ENCODE peak calls at places on chromosomes 11 and 22, in six cellular contexts. Y is neural progenitor cell, C is SK-N-SH, K is GM23248, P is HCT116, W is MM.1S. M is an unnamed sample.

GRCh38 chr11:83610996-83611395 is 324.8 kb upstream of the CCDC90B start:
- DNase-seq in Y (no peak), W (no peak), K (peak; percentile 40), C (no peak), P (no peak), M (no peak)

GRCh38 chr11:35419713-35420333 is 465 bp upstream of the SLC1A2 start:
- DNase-seq in C (peak; percentile 71), K (peak; percentile 52), W (no peak), P (no peak), Y (peak; percentile 29), M (no peak)

GRCh38 chr11:62556872-62557631 is 10.4 kb upstream of the AHNAK start:
- DNase-seq in P (no peak), W (peak; percentile 85), Y (no peak), C (no peak), K (peak; percentile 36), M (peak; percentile 55)

GRCh38 chr22:31891366-31892079 is 52.8 kb upstream of the YWHAH start:
- DNase-seq in Y (peak; percentile 18), P (no peak), K (peak; percentile 13), W (peak; percentile 32), C (peak; percentile 59), M (no peak)

GRCh38 chr22:43798492-43798891 is 13.6 kb downstream of the EFCAB6 start:
- DNase-seq in W (no peak), K (peak; percentile 57), C (no peak), Y (no peak), P (no peak), M (no peak)

GRCh38 chr11:92880391-92880790 is 89.1 kb upstream of the MTNR1B start:
- DNase-seq in P (no peak), Y (no peak), W (no peak), C (no peak), K (peak; percentile 26), M (no peak)

GRCh38 chr11:115965754-115966504 is 461.7 kb upstream of the CADM1 start:
- DNase-seq in Y (no peak), K (no peak), W (no peak), C (peak; percentile 61), P (no peak), M (no peak)

GRCh38 chr22:49951986-49952896 is 8.3 kb upstream of the PIM3 start:
- DNase-seq in P (no peak), W (no peak), Y (no peak), C (no peak), K (peak; percentile 65), M (peak; percentile 36)

GRCh38 chr11:95337175-95337957 is 106.4 kb upstream of the SESN3 start:
- DNase-seq in K (peak; percentile 70), W (peak; percentile 91), C (no peak), Y (peak; percentile 90), P (no peak), M (no peak)

GRCh38 chr22:38074181-38075104 is 9.5 kb downstream of the SLC16A8 start:
- DNase-seq in C (no peak), Y (peak; percentile 67), W (no peak), K (no peak), P (no peak), M (no peak)

GRCh38 chr11:10920205-10920604 is 62.4 kb upstream of the ZBED5 start:
- DNase-seq in K (peak; percentile 61), P (no peak), W (no peak), C (no peak), Y (no peak), M (no peak)

GRCh38 chr11:79400717-79401330 is 40.0 kb downstream of the TENM4 start:
- DNase-seq in K (peak; percentile 69), P (no peak), W (no peak), C (peak; percentile 57), Y (peak; percentile 65), M (peak; percentile 70)

GRCh38 chr11:62508336-62509058 is 38.1 kb downstream of the AHNAK start:
- DNase-seq in K (peak; percentile 91), Y (peak; percentile 87), W (peak; percentile 38), C (peak; percentile 65), P (peak; percentile 39), M (peak; percentile 85)

DNA sequence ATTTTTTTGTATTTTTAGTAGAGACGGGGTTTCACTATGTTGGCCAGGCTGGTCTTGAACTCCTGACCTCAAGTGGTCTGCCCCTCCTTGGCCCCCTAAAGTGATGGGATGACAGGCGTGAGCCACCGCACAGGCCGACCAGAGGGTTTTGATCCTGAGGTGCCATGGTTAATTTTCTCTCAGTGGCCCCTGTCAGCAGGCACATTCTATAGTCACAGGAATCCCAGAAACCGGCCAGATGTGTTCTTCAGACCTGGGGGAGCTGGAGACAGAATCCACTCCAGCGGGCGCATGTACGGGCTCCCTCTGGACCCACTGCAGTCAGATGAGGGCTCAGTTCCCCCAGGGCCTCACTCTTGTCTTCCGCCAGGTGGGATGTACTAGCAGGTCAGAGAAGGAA is 17.0 kb downstream of the IGLL1 start:
- DNase-seq in P (no peak), W (no peak), Y (no peak), C (no peak), K (no peak), M (no peak)
- TF ChIP-seq EZH2phosphoT487 in P (no peak), W (no peak), Y (no peak), C (no peak), K (no peak), M (no peak)

DNA sequence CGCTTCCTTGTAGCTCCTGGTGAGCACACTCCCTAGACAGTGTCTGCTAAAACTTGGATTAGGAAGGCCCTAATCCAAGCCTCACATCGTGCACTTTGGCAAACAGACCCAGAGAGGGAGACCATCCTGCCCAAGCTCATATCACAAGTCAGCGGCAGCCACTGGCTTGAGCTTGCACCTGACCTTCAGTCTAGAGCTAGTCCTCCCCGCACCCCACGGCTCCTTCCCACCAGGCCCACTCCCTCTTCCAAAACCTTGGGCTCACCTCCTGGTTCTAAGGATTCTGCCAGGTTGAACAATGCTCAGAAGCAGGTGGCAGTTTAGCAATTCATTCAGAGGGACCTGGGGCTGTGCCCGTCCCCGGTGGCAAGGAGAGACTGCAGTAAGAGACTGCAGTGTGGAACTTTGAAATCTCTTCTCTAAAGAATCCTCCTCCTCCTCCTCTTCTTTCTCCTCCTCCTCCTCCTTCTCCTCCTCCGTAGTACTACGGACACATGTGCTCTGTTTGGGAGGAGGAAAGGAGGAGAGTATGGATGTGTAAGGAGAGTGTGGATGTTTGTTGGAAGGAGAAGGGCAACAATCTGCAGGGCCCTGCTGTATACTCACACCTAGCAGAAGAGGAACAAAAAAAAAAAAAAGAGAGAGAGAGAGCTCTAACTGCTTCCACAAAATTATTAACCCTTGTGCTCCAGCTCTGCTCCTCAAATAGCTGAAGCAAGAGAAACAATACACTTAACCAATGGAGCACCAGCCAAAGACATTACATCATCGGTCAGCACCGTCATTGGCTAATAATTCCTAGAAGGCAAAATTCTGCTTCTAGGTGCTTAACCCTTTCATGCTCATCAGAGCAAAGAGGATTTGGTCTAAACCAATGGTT is 6.0 kb downstream of the SYN3 start:
- DNase-seq in C (peak; percentile 33), P (no peak), Y (peak; percentile 20), W (no peak), K (no peak), M (no peak)
- H3K27me3 ChIP-seq in C (no peaks in the 10 kb centered on the region), P (peaks cover 23% of the 10 kb centered on the region), Y (peaks cover 19% of the 10 kb centered on the region), W (peaks cover 11% of the 10 kb centered on the region), K (peaks cover 55% of the 10 kb centered on the region), M (no peaks in the 10 kb centered on the region)

GRCh38 chr22:39988386-39989114 is 6.2 kb upstream of the FAM83F start:
- DNase-seq in P (no peak), Y (no peak), W (no peak), C (no peak), K (no peak), M (no peak)
- H3K9ac ChIP-seq in P (no peak overlapping the region), Y (no peak overlapping the region), W (no peak overlapping the region), C (no peak overlapping the region), K (no peak overlapping the region), M (no peak overlapping the region)

DNA sequence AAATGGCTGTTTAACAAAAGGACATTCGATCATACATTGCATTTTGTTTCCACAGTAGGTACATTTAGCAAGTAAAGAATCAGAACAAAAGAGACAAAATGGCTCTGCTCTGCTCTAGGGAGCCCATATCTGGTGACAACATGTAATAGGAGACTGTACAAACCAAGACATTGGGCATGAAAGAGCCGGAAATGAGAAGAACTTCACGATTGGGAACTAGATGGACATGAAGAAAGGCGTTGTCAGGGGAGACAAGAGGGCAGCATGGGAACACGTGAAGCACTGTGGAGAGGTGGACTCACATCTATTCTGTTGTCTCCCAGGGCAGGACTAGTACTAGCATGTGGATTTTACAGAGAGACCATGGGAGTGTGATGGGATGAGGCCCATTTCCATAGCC is 334.0 kb downstream of the OPCML start:
- DNase-seq in W (no peak), C (no peak), Y (no peak), P (no peak), K (no peak), M (no peak)
- TF ChIP-seq EZH2phosphoT487 in W (no peak), C (no peak), Y (no peak), P (no peak), K (no peak), M (no peak)

GRCh38 chr11:118219244-118219643 is 5.6 kb downstream of the JAML start:
- DNase-seq in K (no peak), C (no peak), W (no peak), Y (no peak), P (no peak), M (no peak)

GRCh38 chr11:118217575-118217974 is 7.2 kb downstream of the JAML start:
- DNase-seq in W (no peak), K (no peak), Y (no peak), C (no peak), P (no peak), M (no peak)

GRCh38 chr11:118215765-118216164 is 9.0 kb downstream of the JAML start:
- DNase-seq in K (no peak), W (no peak), Y (no peak), C (no peak), P (no peak), M (no peak)

GRCh38 chr11:118215262-118215661 is 9.5 kb downstream of the JAML start:
- DNase-seq in C (no peak), Y (no peak), K (no peak), P (no peak), W (no peak), M (no peak)

DNA sequence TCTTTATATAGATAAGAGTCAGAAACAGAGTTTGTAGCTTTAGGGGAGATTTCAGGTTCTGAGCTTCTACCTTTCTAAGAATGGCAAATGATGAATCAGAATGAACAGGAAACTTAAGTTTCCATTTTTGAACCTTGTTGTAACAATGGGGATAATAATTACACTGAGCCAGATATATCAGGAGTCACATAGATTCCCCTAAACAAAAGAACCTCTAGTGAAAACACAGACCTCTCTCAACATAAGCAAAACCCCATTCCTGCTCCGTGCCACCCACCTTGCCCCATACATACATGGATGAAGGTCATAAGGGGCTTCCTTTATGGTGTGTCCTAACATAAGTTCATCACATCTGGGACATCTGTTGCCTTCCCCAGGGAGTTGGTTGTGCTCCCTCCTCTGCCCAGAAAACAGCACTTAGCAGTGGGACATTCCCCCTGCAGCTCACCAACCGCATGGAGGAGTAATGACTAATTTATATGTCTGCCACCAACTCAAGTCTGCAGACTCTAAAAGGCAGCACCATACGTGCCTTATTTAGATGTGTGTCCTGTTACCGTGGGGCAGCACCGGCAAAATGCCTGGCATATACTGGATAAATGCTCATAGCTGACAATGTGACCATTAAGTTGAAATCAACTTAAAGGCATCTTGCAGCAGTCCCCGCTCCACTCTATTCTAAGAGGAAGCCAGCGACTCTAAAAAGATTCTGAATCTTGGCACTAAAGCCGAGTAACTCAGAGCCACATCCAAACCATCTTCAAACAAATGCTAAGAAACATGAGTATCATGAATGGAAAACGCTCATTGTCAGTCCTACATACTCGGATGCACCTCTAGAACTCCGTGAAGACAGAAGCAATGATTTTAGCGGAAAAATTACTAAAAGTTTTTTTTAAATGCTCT is 7.9 kb downstream of the JAML start:
- DNase-seq in W (no peak), Y (no peak), C (no peak), K (no peak), P (no peak), M (no peak)
- H3K27me3 ChIP-seq in W (peaks cover 70% of the 10 kb centered on the region), Y (no peaks in the 10 kb centered on the region), C (peaks cover 72% of the 10 kb centered on the region), K (peaks cover 35% of the 10 kb centered on the region), P (peaks cover 16% of the 10 kb centered on the region), M (no peaks in the 10 kb centered on the region)

GRCh38 chr11:122089111-122089510 is 26.9 kb downstream of the BLID start:
- DNase-seq in C (no peak), Y (no peak), P (no peak), W (no peak), K (peak; percentile 53), M (peak; percentile 37)
- H3K9ac ChIP-seq in C (no peak overlapping the region), Y (no peak overlapping the region), P (no peak overlapping the region), W (no peak overlapping the region), K (peak overlapping the region; percentile 54), M (no peak overlapping the region)